ENCODE peak calls at places on chromosomes 13 and 19, in five cellular contexts. T is activated naive CD4-positive, alpha-beta T cell treated with Interleukin-2 at 50 U/mL for 16 hours; W is transverse colon; H is cardiac muscle cell; V is stimulated activated CD4-positive, alpha-beta T cell treated with anti-CD3 and anti-CD28 coated beads, TNF-alpha, amount 100 ng/mL, for 24 hours. C is an unnamed sample.

GRCh38 chr13:93284056-93284455 is 57.4 kb downstream of the GPC6 start:
- DNase-seq in H (no peak), V (no peak), W (no peak), T (no peak), C (no peak)

GRCh38 chr13:20121154-20121515 is 39.7 kb downstream of the GJA3 start:
- DNase-seq in H (peak), T (no peak), W (no peak), V (no peak), C (peak)

GRCh38 chr13:25335856-25336255 is 34.4 kb downstream of the NUP58 start:
- DNase-seq in H (peak), W (no peak), V (no peak), T (no peak), C (no peak)

GRCh38 chr13:28533049-28533436 is 38.1 kb upstream of the FLT1 start:
- DNase-seq in W (no peak), T (no peak), H (peak), V (no peak), C (no peak)

GRCh38 chr13:70353096-70353495 is 244.8 kb upstream of the KLHL1 start:
- DNase-seq in V (no peak), W (no peak), H (no peak), T (no peak), C (no peak)

GRCh38 chr19:11446652-11447301 is 11.3 kb downstream of the PRKCSH start:
- DNase-seq in H (peak), W (peak), T (peak), V (no peak), C (peak)

GRCh38 chr19:31096047-31096446 is 253.2 kb downstream of the TSHZ3 start:
- DNase-seq in V (no peak), T (no peak), W (no peak), H (no peak), C (no peak)

GRCh38 chr19:33678796-33679195 is 57.0 kb downstream of the CHST8 start:
- DNase-seq in T (no peak), H (no peak), V (no peak), W (no peak), C (no peak)

GRCh38 chr13:93217701-93218100 is 8.9 kb upstream of the GPC6 start:
- DNase-seq in V (no peak), W (no peak), T (no peak), H (no peak), C (no peak)

GRCh38 chr19:13507053-13507611 is 853 bp upstream of the CACNA1A start:
- DNase-seq in W (no peak), H (peak), T (no peak), V (no peak), C (no peak)

GRCh38 chr13:93226623-93227279 is at the start of gene GPC6:
- DNase-seq in H (peak), V (no peak), W (peak), T (no peak), C (no peak)

GRCh38 chr19:51365211-51366049 is 758 bp downstream of the ETFB start:
- DNase-seq in W (peak), T (peak), V (no peak), H (peak), C (peak)

GRCh38 chr13:102608944-102609343 is 12.2 kb downstream of the TPP2 start:
- DNase-seq in W (no peak), T (no peak), H (no peak), V (no peak), C (no peak)

GRCh38 chr19:9645466-9645865 is 24.4 kb upstream of the ZNF561 start:
- DNase-seq in H (no peak), W (no peak), T (no peak), V (no peak), C (peak)

GRCh38 chr13:28750187-28751045 is 31.6 kb upstream of the SLC46A3 start:
- DNase-seq in W (no peak), T (no peak), V (no peak), H (peak), C (peak)

GRCh38 chr13:45411226-45411625 is 6.9 kb downstream of the SLC25A30 start:
- DNase-seq in V (no peak), W (no peak), T (no peak), H (no peak), C (no peak)

GRCh38 chr19:33728141-33728540 is 68.5 kb upstream of the KCTD15 start:
- DNase-seq in T (no peak), V (no peak), W (no peak), H (no peak), C (no peak)

GRCh38 chr13:21676611-21677021 is 5.7 kb downstream of the FGF9 start:
- DNase-seq in H (no peak), T (no peak), V (no peak), W (peak), C (no peak)

GRCh38 chr19:10691883-10692282 is 9.4 kb upstream of the QTRT1 start:
- DNase-seq in V (no peak), T (no peak), W (no peak), H (no peak), C (no peak)

GRCh38 chr19:16594681-16595091 is 22.5 kb upstream of the SLC35E1 start:
- DNase-seq in V (no peak), H (no peak), W (no peak), T (peak), C (no peak)

GRCh38 chr19:10695401-10696398 is 5.5 kb upstream of the QTRT1 start:
- DNase-seq in W (peak), V (peak), H (peak), T (peak), C (no peak)

GRCh38 chr19:7460562-7460966 is 28.3 kb downstream of the PEX11G start:
- DNase-seq in W (no peak), T (no peak), H (peak), V (no peak), C (no peak)

GRCh38 chr13:99269627-99270252 is 11.6 kb upstream of the GPR18 start:
- DNase-seq in H (peak), V (no peak), T (peak), W (no peak), C (peak)

GRCh38 chr13:40368123-40368891 is 298.1 kb downstream of the FOXO1 start:
- DNase-seq in V (no peak), T (no peak), H (no peak), W (no peak), C (no peak)

GRCh38 chr13:84607614-84608013 is 725.3 kb upstream of the SLITRK1 start:
- DNase-seq in V (no peak), T (no peak), W (no peak), H (peak), C (no peak)

GRCh38 chr19:49155830-49156346 is 692 bp upstream of the HRC start:
- DNase-seq in H (no peak), W (no peak), V (no peak), T (no peak), C (no peak)